ENCODE peak calls at places on chromosomes 11 and 22, in seven cellular contexts. T is pancreas, J is mammary epithelial cell, M is AG04450, U is stomach, Z is HCT116, B is left ventricle myocardium inferior. S is an unnamed sample.

GRCh38 chr22:36211237-36211881 is 9.8 kb upstream of the APOL4 start:
- DNase-seq in T (no peak), J (no peak), M (no peak), U (no peak), Z (no peak), B (no peak), S (no peak)

GRCh38 chr11:95897731-95898130 is 26.2 kb downstream of the MTMR2 start:
- DNase-seq in T (no peak), J (no peak), M (no peak), U (no peak), Z (no peak), B (no peak), S (no peak)

GRCh38 chr11:62139526-62140301 is 15.9 kb downstream of the INCENP start:
- DNase-seq in T (no peak), J (no peak), M (no peak), U (no peak), Z (no peak), B (no peak), S (no peak)

GRCh38 chr11:1226226-1226961 is 3.5 kb downstream of the MUC5B start:
- DNase-seq in T (peak), J (no peak), M (no peak), U (no peak), Z (no peak), B (peak), S (peak)

GRCh38 chr11:86370922-86371614 is 3.6 kb upstream of the CCDC81 start:
- DNase-seq in T (no peak), J (peak), M (no peak), U (no peak), Z (no peak), B (no peak), S (no peak)

GRCh38 chr11:84886344-84886743 is 740.8 kb downstream of the DLG2 start:
- DNase-seq in T (no peak), J (no peak), M (no peak), U (no peak), Z (no peak), B (no peak), S (no peak)

GRCh38 chr22:35781898-35782297 is 64.2 kb downstream of the APOL5 start:
- DNase-seq in T (no peak), J (no peak), M (no peak), U (no peak), Z (no peak), B (no peak), S (no peak)

GRCh38 chr11:117181586-117182550 is 3.3 kb downstream of the SIDT2 start:
- DNase-seq in T (no peak), J (no peak), M (no peak), U (peak), Z (no peak), B (no peak), S (no peak)

GRCh38 chr11:1057806-1058205 is 16.9 kb upstream of the MUC2 start:
- DNase-seq in T (no peak), J (no peak), M (no peak), U (no peak), Z (no peak), B (no peak), S (peak)

DNA sequence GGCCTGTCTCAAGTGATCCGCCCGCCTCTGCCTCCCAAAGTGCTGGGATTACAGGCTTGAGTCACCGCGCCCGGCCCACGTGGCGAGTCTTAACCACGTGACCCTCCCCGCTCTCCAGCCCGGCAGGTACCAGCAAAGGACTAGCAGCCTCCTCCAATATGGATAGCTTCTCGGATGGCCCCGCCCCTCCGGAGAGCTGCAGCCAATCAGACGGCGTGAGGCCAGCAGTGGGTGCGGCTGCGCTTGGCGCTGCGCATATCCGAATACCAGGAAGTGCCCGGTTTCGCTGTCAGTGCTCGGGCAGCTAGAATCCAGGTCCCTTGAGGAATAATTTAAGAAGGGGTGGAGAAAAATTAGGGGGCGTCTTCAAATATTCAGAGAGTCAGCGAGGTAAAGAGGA is 14.7 kb upstream of the PISD start:
- DNase-seq in T (peak), J (peak), M (peak), U (peak), Z (peak), B (peak), S (peak)
- H3K4me3 ChIP-seq in T (peak), J (no peak), M (peak), U (peak), Z (peak), B (peak), S (no peak)

GRCh38 chr11:35192347-35192746 is 53.4 kb downstream of the CD44 start:
- DNase-seq in T (no peak), J (no peak), M (no peak), U (no peak), Z (no peak), B (peak), S (peak)
- H3K4me3 ChIP-seq in T (no peak), J (no peak), M (no peak), U (no peak), Z (no peak), B (no peak), S (no peak)

GRCh38 chr11:68004551-68005335 is 846 bp upstream of the UNC93B1 start:
- DNase-seq in T (no peak), J (no peak), M (no peak), U (no peak), Z (peak), B (no peak), S (peak)

GRCh38 chr11:68002943-68003845 is 703 bp downstream of the UNC93B1 start:
- DNase-seq in T (peak), J (peak), M (no peak), U (peak), Z (no peak), B (no peak), S (peak)

GRCh38 chr11:68003846-68004550 is at the start of gene UNC93B1:
- DNase-seq in T (peak), J (peak), M (no peak), U (peak), Z (peak), B (peak), S (peak)

GRCh38 chr11:67999704-68000103 is 4.2 kb downstream of the UNC93B1 start:
- DNase-seq in T (no peak), J (no peak), M (no peak), U (no peak), Z (no peak), B (no peak), S (peak)

DNA sequence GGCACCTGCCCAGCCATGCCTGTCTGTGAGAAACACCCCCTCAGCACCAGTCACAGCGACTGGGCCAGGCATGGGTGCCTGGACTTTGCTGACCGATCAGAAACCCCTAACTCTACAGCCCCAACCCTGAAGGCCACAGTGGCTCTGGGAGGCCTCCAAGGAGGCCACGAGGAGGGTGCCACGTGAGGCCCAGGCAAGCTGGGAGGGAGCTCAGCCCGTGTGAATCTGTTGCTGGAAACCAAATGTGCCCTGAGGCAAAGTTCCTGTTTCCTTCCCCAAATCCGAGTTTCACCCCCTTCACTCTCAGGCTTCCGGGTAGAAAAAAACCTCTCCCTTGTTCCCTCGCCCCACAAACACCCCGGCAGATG is 1.3 kb downstream of the UNC93B1 start:
- DNase-seq in T (no peak), J (no peak), M (no peak), U (no peak), Z (no peak), B (no peak), S (no peak)
- H3K4me3 ChIP-seq in T (no peak), J (no peak), M (no peak), U (peak), Z (peak), B (peak), S (no peak)

DNA sequence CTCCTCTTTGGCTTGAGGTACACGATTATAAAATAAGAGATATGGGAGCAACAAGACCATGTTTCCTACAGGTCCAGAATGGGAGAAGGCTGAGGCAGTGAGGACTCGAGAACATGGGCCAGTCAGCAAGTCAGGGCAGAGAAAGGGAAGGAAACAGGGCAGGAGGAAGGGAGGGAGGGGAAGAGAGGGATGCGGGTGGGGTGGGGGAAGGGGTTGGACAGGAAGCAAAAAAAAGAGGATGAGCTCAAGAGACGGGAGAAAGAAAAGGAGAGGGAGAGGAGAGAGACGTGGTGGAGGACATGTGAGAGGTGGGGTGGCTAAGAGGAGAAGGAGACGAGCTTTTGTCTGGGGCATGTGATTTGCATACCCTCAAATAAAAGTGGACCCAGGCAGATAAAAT is 389.5 kb upstream of the B3GAT1 start:
- DNase-seq in T (no peak), J (no peak), M (no peak), U (no peak), Z (no peak), B (no peak), S (no peak)
- H3K4me3 ChIP-seq in T (no peak), J (no peak), M (no peak), U (no peak), Z (no peak), B (no peak), S (no peak)

DNA sequence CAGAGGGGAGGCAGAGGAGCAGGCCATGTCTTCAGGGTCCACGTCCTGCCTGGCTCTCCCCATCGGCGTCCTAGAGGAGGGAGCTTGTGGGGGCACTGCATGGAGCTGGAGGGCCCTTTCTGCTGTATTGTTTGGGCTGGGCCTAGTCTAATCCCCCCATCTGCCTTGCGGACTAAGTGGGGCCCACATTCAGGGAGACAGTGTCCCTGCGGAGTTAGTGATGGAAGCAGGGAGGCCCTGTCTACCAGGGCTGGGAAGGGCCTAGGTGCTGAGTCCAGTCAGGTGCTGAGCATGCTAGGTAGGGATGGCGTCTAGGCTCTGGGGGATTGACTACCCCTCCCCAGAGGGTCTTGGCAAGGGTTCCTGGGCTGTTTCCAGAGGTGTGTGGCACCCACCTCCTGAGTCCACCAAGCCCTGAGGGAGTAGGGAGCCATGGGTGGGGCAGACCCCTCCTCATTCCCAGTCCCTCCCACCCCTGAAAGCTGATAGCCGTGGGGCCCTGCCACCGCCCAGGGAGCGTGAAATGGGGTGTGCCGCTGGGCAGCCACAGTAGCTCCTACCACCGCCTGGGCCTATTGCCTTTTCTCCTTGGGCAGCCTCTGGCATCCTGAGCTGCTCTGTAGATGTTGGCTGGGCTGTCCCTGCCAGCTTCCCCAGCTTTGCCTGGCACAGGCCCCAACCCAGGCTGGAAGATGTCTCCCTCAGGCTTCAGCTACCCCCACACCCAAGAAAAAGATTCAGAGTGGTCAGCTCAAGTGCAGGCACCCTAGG is 1.9 kb upstream of the POLD4 start:
- DNase-seq in T (peak), J (no peak), M (no peak), U (no peak), Z (no peak), B (no peak), S (peak)
- H3K4me3 ChIP-seq in T (no peak), J (no peak), M (peak), U (peak), Z (peak), B (peak), S (no peak)

GRCh38 chr11:133948711-133949110 is 8.1 kb downstream of the IGSF9B start:
- DNase-seq in T (peak), J (no peak), M (no peak), U (no peak), Z (no peak), B (no peak), S (no peak)
- H3K4me3 ChIP-seq in T (no peak), J (no peak), M (no peak), U (no peak), Z (no peak), B (peak), S (no peak)

GRCh38 chr22:24339452-24339747 is 68.8 kb downstream of the SPECC1L start:
- DNase-seq in T (no peak), J (no peak), M (no peak), U (no peak), Z (no peak), B (no peak), S (no peak)

GRCh38 chr22:24337894-24338645 is 67.4 kb downstream of the SPECC1L start:
- DNase-seq in T (no peak), J (no peak), M (no peak), U (no peak), Z (no peak), B (no peak), S (no peak)

GRCh38 chr22:24341657-24342056 is 71.0 kb downstream of the SPECC1L start:
- DNase-seq in T (no peak), J (no peak), M (no peak), U (no peak), Z (no peak), B (no peak), S (no peak)

GRCh38 chr22:24335529-24335928 is 64.9 kb downstream of the SPECC1L start:
- DNase-seq in T (no peak), J (no peak), M (no peak), U (no peak), Z (no peak), B (no peak), S (no peak)

DNA sequence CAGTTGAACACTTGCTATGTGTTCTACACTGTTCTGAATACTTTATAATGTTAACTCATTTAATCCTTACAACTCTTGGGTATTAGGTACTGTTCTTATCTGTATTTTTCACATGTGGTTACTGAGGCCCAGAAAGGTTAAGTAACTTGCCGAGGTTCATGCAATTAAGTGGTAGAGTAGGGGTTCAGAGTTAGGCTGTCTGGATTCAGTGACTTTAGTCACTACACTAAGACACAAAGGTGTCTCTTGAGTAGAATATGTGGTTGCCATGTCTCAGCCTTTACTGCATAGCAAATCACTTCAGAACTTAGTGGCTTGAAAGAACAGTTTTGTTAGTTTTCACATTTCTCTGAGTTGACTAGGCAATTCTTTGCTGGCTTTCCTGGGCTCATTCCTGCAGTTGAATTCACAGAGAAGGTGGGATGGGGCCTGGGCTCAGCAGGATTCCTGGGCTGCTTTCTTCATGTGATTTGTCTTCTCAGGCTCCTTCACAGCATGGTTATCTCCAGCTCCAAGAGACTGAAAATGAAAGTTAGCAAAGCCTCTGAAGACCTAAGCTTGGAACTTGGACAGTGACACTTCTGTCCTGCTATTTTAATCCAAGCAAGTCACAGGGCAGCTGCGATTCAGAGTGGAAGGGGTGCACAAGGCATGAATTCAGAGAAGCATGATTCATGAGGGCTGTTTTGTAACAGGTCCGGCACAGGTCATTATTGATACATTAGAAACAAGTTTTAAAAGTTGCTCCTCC is 68.2 kb downstream of the SPECC1L start:
- DNase-seq in T (no peak), J (peak), M (no peak), U (no peak), Z (no peak), B (no peak), S (no peak)
- H3K4me3 ChIP-seq in T (no peak), J (no peak), M (no peak), U (no peak), Z (no peak), B (peak), S (no peak)

GRCh38 chr11:41074318-41074717 is 385.1 kb downstream of the LRRC4C start:
- DNase-seq in T (no peak), J (no peak), M (no peak), U (no peak), Z (no peak), B (no peak), S (no peak)
- H3K4me3 ChIP-seq in T (no peak), J (no peak), M (no peak), U (no peak), Z (no peak), B (no peak), S (no peak)

DNA sequence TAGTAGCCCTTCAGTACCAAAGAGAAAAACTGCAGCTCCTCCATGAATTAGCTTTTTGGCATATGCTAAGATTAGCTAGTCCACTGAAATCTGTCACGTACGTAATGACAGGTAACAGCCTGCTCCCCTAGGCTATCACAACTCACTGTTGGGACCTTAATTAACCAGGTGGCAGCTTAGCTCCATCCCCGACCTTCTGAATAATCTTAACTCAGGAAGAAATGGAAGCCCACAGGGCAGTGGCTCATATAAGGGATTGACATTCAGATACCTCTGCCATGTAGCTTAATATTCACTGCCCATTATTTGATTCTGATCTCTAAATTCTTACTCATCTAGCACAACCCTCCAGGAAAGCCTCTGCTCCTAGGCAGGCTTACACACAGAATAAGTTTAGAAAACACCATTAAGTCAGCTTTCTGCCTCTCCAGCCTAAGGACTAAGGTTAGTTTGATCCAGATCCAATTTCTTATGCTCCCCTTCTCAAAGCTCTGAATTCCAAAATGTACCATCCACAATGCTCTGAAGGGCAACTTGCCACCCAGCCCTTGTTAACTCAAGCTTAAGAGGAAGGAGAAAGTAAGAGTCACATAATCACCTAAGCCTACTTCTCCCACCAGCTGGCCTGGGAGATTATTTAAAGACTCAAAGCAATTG is 5.0 kb downstream of the HSPA8 start:
- DNase-seq in T (no peak), J (no peak), M (no peak), U (no peak), Z (no peak), B (no peak), S (no peak)
- H3K4me3 ChIP-seq in T (no peak), J (no peak), M (no peak), U (peak), Z (no peak), B (peak), S (no peak)

GRCh38 chr11:48031602-48032001 is 51.2 kb downstream of the PTPRJ start:
- DNase-seq in T (no peak), J (no peak), M (no peak), U (no peak), Z (no peak), B (no peak), S (no peak)
- H3K4me3 ChIP-seq in T (no peak), J (no peak), M (no peak), U (no peak), Z (no peak), B (no peak), S (no peak)

S was measured in mucosa of descending colon.